ENCODE peak calls at places on chromosome 5, in six cellular contexts. One of them, this sample, is unnamed.

GRCh38 chr5:157793298-157793791 is 49.8 kb downstream of the LSM11 start:
- DNase-seq in left lung: no peak
- DNase-seq in sigmoid colon: no peak
- DNase-seq in Panc1: no peak
- DNase-seq in heart right ventricle: no peak
- DNase-seq in thyroid gland: no peak
- DNase-seq in this sample: no peak

GRCh38 chr5:1909346-1909985 is 26.7 kb upstream of the IRX4 start:
- DNase-seq in heart right ventricle: no peak
- DNase-seq in thyroid gland: no peak
- DNase-seq in left lung: no peak
- DNase-seq in Panc1: no peak
- DNase-seq in sigmoid colon: peak; percentile 50
- DNase-seq in this sample: no peak

GRCh38 chr5:33968133-33969005 is 16.1 kb downstream of the SLC45A2 start:
- DNase-seq in thyroid gland: no peak
- DNase-seq in sigmoid colon: no peak
- DNase-seq in Panc1: no peak
- DNase-seq in heart right ventricle: no peak
- DNase-seq in left lung: no peak
- DNase-seq in this sample: no peak

GRCh38 chr5:5751496-5751895 is 329.0 kb downstream of the ICE1 start:
- DNase-seq in thyroid gland: no peak
- DNase-seq in Panc1: no peak
- DNase-seq in heart right ventricle: no peak
- DNase-seq in sigmoid colon: no peak
- DNase-seq in left lung: no peak
- DNase-seq in this sample: no peak

GRCh38 chr5:133995341-133995740 is 9.4 kb downstream of the VDAC1 start:
- DNase-seq in sigmoid colon: no peak
- DNase-seq in left lung: no peak
- DNase-seq in Panc1: no peak
- DNase-seq in heart right ventricle: no peak
- DNase-seq in thyroid gland: no peak
- DNase-seq in this sample: no peak

GRCh38 chr5:92944337-92944736 is 636.7 kb downstream of the NR2F1-AS1 start:
- DNase-seq in heart right ventricle: no peak
- DNase-seq in Panc1: no peak
- DNase-seq in sigmoid colon: no peak
- DNase-seq in thyroid gland: no peak
- DNase-seq in left lung: no peak
- DNase-seq in this sample: no peak

GRCh38 chr5:4533457-4534105 is 606.5 kb upstream of the ADAMTS16 start:
- DNase-seq in heart right ventricle: no peak
- DNase-seq in thyroid gland: no peak
- DNase-seq in left lung: no peak
- DNase-seq in Panc1: no peak
- DNase-seq in sigmoid colon: no peak
- DNase-seq in this sample: no peak

GRCh38 chr5:167944121-167944858 is 347.2 kb upstream of the WWC1 start:
- DNase-seq in heart right ventricle: no peak
- DNase-seq in sigmoid colon: no peak
- DNase-seq in Panc1: no peak
- DNase-seq in left lung: no peak
- DNase-seq in thyroid gland: no peak
- DNase-seq in this sample: no peak

GRCh38 chr5:151002250-151002649 is 18.1 kb upstream of the GPX3 start:
- DNase-seq in heart right ventricle: no peak
- DNase-seq in sigmoid colon: no peak
- DNase-seq in left lung: no peak
- DNase-seq in thyroid gland: peak; percentile 40
- DNase-seq in Panc1: no peak
- DNase-seq in this sample: no peak

GRCh38 chr5:143887302-143887638 is 75.3 kb downstream of the HMHB1 start:
- DNase-seq in heart right ventricle: peak; percentile 40
- DNase-seq in thyroid gland: peak; percentile 97
- DNase-seq in sigmoid colon: no peak
- DNase-seq in Panc1: no peak
- DNase-seq in left lung: peak; percentile 45
- DNase-seq in this sample: peak; percentile 52

GRCh38 chr5:174190073-174190675 is 144.7 kb downstream of the NSG2 start:
- DNase-seq in Panc1: no peak
- DNase-seq in heart right ventricle: no peak
- DNase-seq in thyroid gland: no peak
- DNase-seq in sigmoid colon: no peak
- DNase-seq in left lung: no peak
- DNase-seq in this sample: no peak

GRCh38 chr5:151903243-151903653 is 21.4 kb downstream of the GLRA1 start:
- DNase-seq in sigmoid colon: no peak
- DNase-seq in Panc1: no peak
- DNase-seq in heart right ventricle: no peak
- DNase-seq in left lung: no peak
- DNase-seq in thyroid gland: no peak
- DNase-seq in this sample: no peak

GRCh38 chr5:157473383-157474370 is 13.7 kb downstream of the NIPAL4 start:
- DNase-seq in sigmoid colon: peak; percentile 53
- DNase-seq in heart right ventricle: no peak
- DNase-seq in thyroid gland: peak; percentile 70
- DNase-seq in left lung: no peak
- DNase-seq in Panc1: no peak
- DNase-seq in this sample: no peak

GRCh38 chr5:14153932-14154646 is 10.9 kb downstream of the TRIO start:
- DNase-seq in thyroid gland: peak; percentile 10
- DNase-seq in left lung: peak; percentile 77
- DNase-seq in sigmoid colon: peak; percentile 93
- DNase-seq in heart right ventricle: peak; percentile 69
- DNase-seq in Panc1: no peak
- DNase-seq in this sample: peak; percentile 57

GRCh38 chr5:102561894-102562760 is 63.3 kb upstream of the SLCO6A1 start:
- DNase-seq in heart right ventricle: peak; percentile 11
- DNase-seq in thyroid gland: peak; percentile 30
- DNase-seq in left lung: peak; percentile 34
- DNase-seq in Panc1: no peak
- DNase-seq in sigmoid colon: no peak
- DNase-seq in this sample: peak; percentile 46

GRCh38 chr5:150183436-150183835 is 6.4 kb upstream of the SLC6A7 start:
- DNase-seq in heart right ventricle: no peak
- DNase-seq in sigmoid colon: no peak
- DNase-seq in Panc1: no peak
- DNase-seq in left lung: no peak
- DNase-seq in thyroid gland: no peak
- DNase-seq in this sample: no peak

GRCh38 chr5:112794410-112794809 is 56.7 kb downstream of the APC start:
- DNase-seq in left lung: no peak
- DNase-seq in sigmoid colon: no peak
- DNase-seq in thyroid gland: no peak
- DNase-seq in heart right ventricle: no peak
- DNase-seq in Panc1: no peak
- DNase-seq in this sample: no peak

GRCh38 chr5:17440766-17441165 is 57.3 kb upstream of the TAF11L2 start:
- DNase-seq in heart right ventricle: no peak
- DNase-seq in Panc1: no peak
- DNase-seq in left lung: no peak
- DNase-seq in thyroid gland: no peak
- DNase-seq in sigmoid colon: no peak
- DNase-seq in this sample: no peak

GRCh38 chr5:54175-54730 is 37.7 kb upstream of the PLEKHG4B start:
- DNase-seq in Panc1: no peak
- DNase-seq in left lung: no peak
- DNase-seq in heart right ventricle: no peak
- DNase-seq in thyroid gland: no peak
- DNase-seq in sigmoid colon: no peak
- DNase-seq in this sample: no peak

GRCh38 chr5:148615644-148616283 is 38.6 kb downstream of the HTR4 start:
- DNase-seq in left lung: no peak
- DNase-seq in Panc1: no peak
- DNase-seq in heart right ventricle: no peak
- DNase-seq in thyroid gland: no peak
- DNase-seq in sigmoid colon: no peak
- DNase-seq in this sample: no peak

GRCh38 chr5:97266576-97266975 is 83.5 kb upstream of the RIOK2 start:
- DNase-seq in Panc1: no peak
- DNase-seq in heart right ventricle: peak; percentile 14
- DNase-seq in left lung: no peak
- DNase-seq in sigmoid colon: peak; percentile 82
- DNase-seq in thyroid gland: no peak
- DNase-seq in this sample: no peak

GRCh38 chr5:151239237-151239861 is 13.6 kb upstream of the GM2A start:
- DNase-seq in Panc1: no peak
- DNase-seq in heart right ventricle: peak; percentile 83
- DNase-seq in left lung: peak; percentile 63
- DNase-seq in thyroid gland: peak; percentile 62
- DNase-seq in sigmoid colon: peak; percentile 93
- DNase-seq in this sample: peak; percentile 88

GRCh38 chr5:36632363-36632664 is 25.9 kb downstream of the SLC1A3 start:
- DNase-seq in left lung: no peak
- DNase-seq in thyroid gland: no peak
- DNase-seq in sigmoid colon: no peak
- DNase-seq in Panc1: no peak
- DNase-seq in heart right ventricle: no peak
- DNase-seq in this sample: no peak

GRCh38 chr5:93995126-93995621 is 253.8 kb upstream of the POU5F2 start:
- DNase-seq in left lung: no peak
- DNase-seq in heart right ventricle: no peak
- DNase-seq in sigmoid colon: no peak
- DNase-seq in Panc1: no peak
- DNase-seq in thyroid gland: no peak
- DNase-seq in this sample: no peak

GRCh38 chr5:63094730-63095129 is 516.1 kb downstream of the LRRC70 start:
- DNase-seq in left lung: no peak
- DNase-seq in heart right ventricle: no peak
- DNase-seq in thyroid gland: no peak
- DNase-seq in Panc1: no peak
- DNase-seq in sigmoid colon: no peak
- DNase-seq in this sample: no peak

GRCh38 chr5:135217669-135218485 is 181.2 kb downstream of the MACROH2A1 start:
- DNase-seq in sigmoid colon: no peak
- DNase-seq in left lung: no peak
- DNase-seq in heart right ventricle: no peak
- DNase-seq in Panc1: no peak
- DNase-seq in thyroid gland: no peak
- DNase-seq in this sample: no peak

DNA sequence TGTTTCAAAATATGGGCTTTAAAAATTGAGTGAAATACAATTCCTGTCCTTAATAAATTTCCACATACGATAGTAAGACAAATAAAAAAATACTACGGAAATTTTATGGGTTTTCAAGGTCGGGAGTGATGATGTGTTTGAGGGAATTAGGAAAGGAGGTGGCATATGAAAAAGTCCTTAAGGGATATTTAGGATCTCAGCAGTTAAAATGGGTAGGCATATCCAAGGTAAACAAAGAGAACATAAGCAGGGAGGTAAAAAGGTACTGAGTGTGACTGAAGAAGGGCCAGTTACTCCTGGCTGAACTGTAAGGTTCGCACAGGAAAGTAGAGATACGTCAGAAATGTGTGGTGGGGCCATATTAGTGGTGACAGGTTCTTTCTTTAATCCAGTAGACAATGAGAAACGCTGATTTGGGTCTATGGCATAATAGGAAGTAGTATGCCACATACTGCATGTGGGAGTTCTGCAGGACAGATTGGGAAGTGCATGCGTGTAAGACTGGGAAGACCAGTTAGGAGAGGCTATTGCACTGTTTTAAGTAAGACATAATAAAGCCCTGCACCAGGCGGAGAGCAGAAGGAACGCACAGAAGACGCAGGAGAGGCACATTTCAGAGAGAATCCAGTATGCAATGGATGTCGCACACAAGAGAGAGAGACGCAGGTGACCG is 932 bp upstream of the HMGCR start:
- DNase-seq in left lung: no peak
- DNase-seq in sigmoid colon: peak; percentile 61
- DNase-seq in thyroid gland: peak; percentile 48
- DNase-seq in Panc1: peak; percentile 53
- DNase-seq in heart right ventricle: no peak
- DNase-seq in this sample: no peak
- TF ChIP-seq CTCF in left lung: peak; percentile 34
- TF ChIP-seq CTCF in sigmoid colon: peak; percentile 23
- TF ChIP-seq CTCF in thyroid gland: peak; percentile 41
- TF ChIP-seq CTCF in Panc1: no peak
- TF ChIP-seq CTCF in heart right ventricle: no peak
- TF ChIP-seq CTCF in this sample: peak; percentile 44

GRCh38 chr5:179773686-179774040 is 20.1 kb upstream of the LTC4S start:
- DNase-seq in left lung: no peak
- DNase-seq in sigmoid colon: no peak
- DNase-seq in heart right ventricle: no peak
- DNase-seq in thyroid gland: no peak
- DNase-seq in Panc1: no peak
- DNase-seq in this sample: no peak
- H3K36me3 ChIP-seq in left lung: peaks cover 91% of the 10 kb centered on the region
- H3K36me3 ChIP-seq in sigmoid colon: peaks cover 97% of the 10 kb centered on the region
- H3K36me3 ChIP-seq in heart right ventricle: peaks cover 99% of the 10 kb centered on the region
- H3K36me3 ChIP-seq in thyroid gland: peaks cover 54% of the 10 kb centered on the region
- H3K36me3 ChIP-seq in Panc1: peaks cover 5% of the 10 kb centered on the region
- H3K36me3 ChIP-seq in this sample: peaks cover 99% of the 10 kb centered on the region

DNA sequence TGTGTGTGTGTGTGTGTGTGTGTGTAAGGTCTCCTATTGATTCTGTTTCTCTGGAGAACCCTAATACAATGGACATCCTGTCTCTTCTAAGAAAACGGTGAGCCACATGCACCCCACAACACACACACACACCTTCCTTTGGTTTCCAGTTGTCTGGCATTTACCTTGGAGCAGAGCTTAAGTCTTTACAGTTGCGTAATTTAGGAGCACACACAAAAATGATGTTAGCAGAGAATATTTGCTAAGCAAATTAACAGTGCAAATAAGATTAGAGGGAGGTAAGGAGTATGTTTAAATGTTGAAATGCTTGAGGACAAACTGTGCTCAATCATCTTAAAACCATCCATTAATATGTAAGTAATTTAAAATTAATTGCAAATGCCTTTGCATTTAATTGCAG is 478.5 kb downstream of the ARHGEF28 start:
- DNase-seq in Panc1: no peak
- DNase-seq in sigmoid colon: no peak
- DNase-seq in heart right ventricle: no peak
- DNase-seq in left lung: no peak
- DNase-seq in thyroid gland: no peak
- DNase-seq in this sample: no peak
- H3K4me1 ChIP-seq in Panc1: no peaks in the 10 kb centered on the region
- H3K4me1 ChIP-seq in sigmoid colon: no peaks in the 10 kb centered on the region
- H3K4me1 ChIP-seq in heart right ventricle: peaks cover 21% of the 10 kb centered on the region
- H3K4me1 ChIP-seq in left lung: peaks cover 12% of the 10 kb centered on the region
- H3K4me1 ChIP-seq in thyroid gland: no peaks in the 10 kb centered on the region
- H3K4me1 ChIP-seq in this sample: peaks cover 9% of the 10 kb centered on the region

DNA sequence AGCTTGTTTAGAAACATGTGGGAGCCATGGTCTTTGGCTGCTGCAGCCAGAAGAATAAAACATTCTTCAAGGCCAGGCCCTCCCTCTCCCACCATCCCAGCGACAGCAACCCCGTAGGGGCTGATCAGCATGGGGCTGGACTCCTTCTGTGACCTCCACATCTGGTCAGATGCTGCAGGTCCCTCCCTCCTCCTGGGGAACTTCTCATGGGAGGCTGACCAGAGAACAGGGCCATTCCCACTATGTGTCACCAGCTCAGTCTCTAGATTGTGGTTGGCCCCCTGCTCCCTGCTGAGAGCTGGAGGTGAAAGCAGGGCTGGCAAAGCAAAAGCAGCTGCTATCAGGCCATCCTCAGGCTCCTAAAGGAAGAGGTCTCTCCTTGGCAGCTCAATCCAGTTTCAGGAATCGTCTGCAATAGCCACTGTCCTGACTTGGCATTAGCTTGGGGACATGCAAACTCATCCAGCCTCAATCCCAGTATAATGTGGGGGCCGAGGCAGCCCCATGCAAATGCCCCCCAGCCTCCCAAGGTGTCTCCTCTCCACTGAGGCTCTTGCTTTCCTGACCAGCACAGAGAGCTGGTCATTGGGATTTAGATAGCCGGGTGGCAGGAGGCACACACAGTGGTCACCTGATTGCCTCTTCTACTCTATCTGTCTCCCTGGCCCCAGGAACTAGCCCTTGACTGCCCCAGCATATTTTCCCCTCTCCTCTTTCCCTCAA is 81.5 kb downstream of the NRG2 start:
- DNase-seq in thyroid gland: no peak
- DNase-seq in left lung: no peak
- DNase-seq in heart right ventricle: no peak
- DNase-seq in sigmoid colon: no peak
- DNase-seq in Panc1: no peak
- DNase-seq in this sample: no peak
- TF ChIP-seq CTCF in thyroid gland: no peak
- TF ChIP-seq CTCF in left lung: no peak
- TF ChIP-seq CTCF in heart right ventricle: no peak
- TF ChIP-seq CTCF in sigmoid colon: no peak
- TF ChIP-seq CTCF in Panc1: no peak
- TF ChIP-seq CTCF in this sample: no peak